ENCODE peak calls at places on chromosomes 11 and 22, in ten cellular contexts. One of them, this sample, is unnamed.

GRCh38 chr22:21961886-21962654 is 9.4 kb upstream of the PPM1F start:
- DNase-seq in left lung: no peak
- DNase-seq in endothelial cell: no peak
- DNase-seq in testis: no peak
- DNase-seq in AG10803: peak
- DNase-seq in AG04450: peak
- DNase-seq in left ventricle myocardium inferior: no peak
- DNase-seq in neural crest cell: no peak
- DNase-seq in lung: no peak
- DNase-seq in cardiac muscle cell: no peak
- DNase-seq in this sample: no peak

GRCh38 chr11:45982656-45983470 is 60.4 kb downstream of the LARGE2 start:
- DNase-seq in endothelial cell: peak
- DNase-seq in neural crest cell: no peak
- DNase-seq in left lung: no peak
- DNase-seq in lung: no peak
- DNase-seq in cardiac muscle cell: peak
- DNase-seq in left ventricle myocardium inferior: peak
- DNase-seq in AG10803: peak
- DNase-seq in testis: peak
- DNase-seq in AG04450: peak
- DNase-seq in this sample: no peak

GRCh38 chr11:60214386-60214785 is 28.6 kb downstream of the MS4A4E start:
- DNase-seq in neural crest cell: no peak
- DNase-seq in testis: no peak
- DNase-seq in AG10803: no peak
- DNase-seq in lung: no peak
- DNase-seq in AG04450: no peak
- DNase-seq in cardiac muscle cell: no peak
- DNase-seq in endothelial cell: no peak
- DNase-seq in left ventricle myocardium inferior: no peak
- DNase-seq in left lung: no peak
- DNase-seq in this sample: no peak

GRCh38 chr11:119295178-119295577 is 21.8 kb downstream of the MCAM start:
- DNase-seq in lung: no peak
- DNase-seq in AG10803: peak
- DNase-seq in endothelial cell: no peak
- DNase-seq in neural crest cell: no peak
- DNase-seq in testis: no peak
- DNase-seq in left lung: no peak
- DNase-seq in left ventricle myocardium inferior: no peak
- DNase-seq in AG04450: no peak
- DNase-seq in cardiac muscle cell: no peak
- DNase-seq in this sample: no peak

GRCh38 chr11:46520971-46521745 is 72.7 kb downstream of the AMBRA1 start:
- DNase-seq in testis: no peak
- DNase-seq in cardiac muscle cell: no peak
- DNase-seq in left ventricle myocardium inferior: no peak
- DNase-seq in endothelial cell: no peak
- DNase-seq in AG10803: peak
- DNase-seq in neural crest cell: no peak
- DNase-seq in AG04450: no peak
- DNase-seq in left lung: no peak
- DNase-seq in lung: no peak
- DNase-seq in this sample: no peak

GRCh38 chr22:27507935-27508504 is 293.5 kb downstream of the MN1 start:
- DNase-seq in testis: no peak
- DNase-seq in left ventricle myocardium inferior: no peak
- DNase-seq in lung: no peak
- DNase-seq in AG10803: no peak
- DNase-seq in AG04450: no peak
- DNase-seq in neural crest cell: no peak
- DNase-seq in cardiac muscle cell: no peak
- DNase-seq in endothelial cell: no peak
- DNase-seq in left lung: no peak
- DNase-seq in this sample: no peak

GRCh38 chr22:21816787-21817496 is 50.5 kb downstream of the MAPK1 start:
- DNase-seq in AG04450: peak
- DNase-seq in AG10803: peak
- DNase-seq in lung: no peak
- DNase-seq in left lung: no peak
- DNase-seq in testis: no peak
- DNase-seq in neural crest cell: no peak
- DNase-seq in endothelial cell: no peak
- DNase-seq in cardiac muscle cell: no peak
- DNase-seq in left ventricle myocardium inferior: no peak
- DNase-seq in this sample: no peak

GRCh38 chr22:29156507-29156906 is 49.2 kb upstream of the EMID1 start:
- DNase-seq in left lung: no peak
- DNase-seq in AG04450: no peak
- DNase-seq in cardiac muscle cell: peak
- DNase-seq in neural crest cell: no peak
- DNase-seq in AG10803: peak
- DNase-seq in endothelial cell: peak
- DNase-seq in testis: no peak
- DNase-seq in lung: no peak
- DNase-seq in left ventricle myocardium inferior: no peak
- DNase-seq in this sample: no peak

GRCh38 chr11:99988105-99988907 is 698.8 kb upstream of the ARHGAP42 start:
- DNase-seq in left lung: no peak
- DNase-seq in AG10803: no peak
- DNase-seq in testis: no peak
- DNase-seq in left ventricle myocardium inferior: no peak
- DNase-seq in endothelial cell: no peak
- DNase-seq in cardiac muscle cell: no peak
- DNase-seq in lung: no peak
- DNase-seq in AG04450: no peak
- DNase-seq in neural crest cell: no peak
- DNase-seq in this sample: no peak

GRCh38 chr11:44456544-44457270 is 108.8 kb upstream of the CD82 start:
- DNase-seq in left lung: no peak
- DNase-seq in cardiac muscle cell: no peak
- DNase-seq in neural crest cell: no peak
- DNase-seq in testis: no peak
- DNase-seq in AG10803: no peak
- DNase-seq in left ventricle myocardium inferior: peak
- DNase-seq in AG04450: no peak
- DNase-seq in endothelial cell: peak
- DNase-seq in lung: no peak
- DNase-seq in this sample: no peak

GRCh38 chr11:85867751-85868150 is 12.6 kb downstream of the CCDC83 start:
- DNase-seq in testis: no peak
- DNase-seq in AG10803: peak
- DNase-seq in lung: no peak
- DNase-seq in left ventricle myocardium inferior: no peak
- DNase-seq in AG04450: no peak
- DNase-seq in endothelial cell: no peak
- DNase-seq in left lung: no peak
- DNase-seq in neural crest cell: no peak
- DNase-seq in cardiac muscle cell: no peak
- DNase-seq in this sample: no peak

GRCh38 chr11:64382586-64382985 is 23.6 kb downstream of the RPS6KA4 start:
- DNase-seq in neural crest cell: no peak
- DNase-seq in testis: no peak
- DNase-seq in AG10803: no peak
- DNase-seq in left lung: no peak
- DNase-seq in lung: no peak
- DNase-seq in AG04450: no peak
- DNase-seq in left ventricle myocardium inferior: no peak
- DNase-seq in cardiac muscle cell: no peak
- DNase-seq in endothelial cell: no peak
- DNase-seq in this sample: no peak

GRCh38 chr22:24437820-24438328 is 10.5 kb downstream of the ADORA2A start:
- DNase-seq in AG10803: peak
- DNase-seq in endothelial cell: no peak
- DNase-seq in testis: no peak
- DNase-seq in left ventricle myocardium inferior: no peak
- DNase-seq in left lung: peak
- DNase-seq in lung: no peak
- DNase-seq in AG04450: no peak
- DNase-seq in neural crest cell: no peak
- DNase-seq in cardiac muscle cell: no peak
- DNase-seq in this sample: no peak
- TF ChIP-seq CTCF in AG10803: peak
- TF ChIP-seq CTCF in endothelial cell: no peak
- TF ChIP-seq CTCF in testis: no peak
- TF ChIP-seq CTCF in left ventricle myocardium inferior: no peak
- TF ChIP-seq CTCF in left lung: no peak
- TF ChIP-seq CTCF in lung: no peak
- TF ChIP-seq CTCF in AG04450: peak
- TF ChIP-seq CTCF in neural crest cell: no peak
- TF ChIP-seq CTCF in cardiac muscle cell: peak
- TF ChIP-seq CTCF in this sample: peak

GRCh38 chr22:46833228-46833627 is 70.8 kb downstream of the TBC1D22A start:
- DNase-seq in left lung: peak
- DNase-seq in AG10803: no peak
- DNase-seq in neural crest cell: no peak
- DNase-seq in left ventricle myocardium inferior: no peak
- DNase-seq in endothelial cell: peak
- DNase-seq in lung: no peak
- DNase-seq in testis: no peak
- DNase-seq in AG04450: no peak
- DNase-seq in cardiac muscle cell: peak
- DNase-seq in this sample: no peak
- TF ChIP-seq CTCF in left lung: peak
- TF ChIP-seq CTCF in AG10803: no peak
- TF ChIP-seq CTCF in neural crest cell: peak
- TF ChIP-seq CTCF in left ventricle myocardium inferior: peak
- TF ChIP-seq CTCF in endothelial cell: no peak
- TF ChIP-seq CTCF in lung: no peak
- TF ChIP-seq CTCF in testis: no peak
- TF ChIP-seq CTCF in AG04450: peak
- TF ChIP-seq CTCF in cardiac muscle cell: peak
- TF ChIP-seq CTCF in this sample: peak

GRCh38 chr11:94762208-94762607 is 5.9 kb upstream of the AMOTL1 start:
- DNase-seq in left ventricle myocardium inferior: no peak
- DNase-seq in neural crest cell: no peak
- DNase-seq in AG04450: no peak
- DNase-seq in endothelial cell: peak
- DNase-seq in AG10803: no peak
- DNase-seq in testis: no peak
- DNase-seq in lung: no peak
- DNase-seq in cardiac muscle cell: no peak
- DNase-seq in left lung: no peak
- DNase-seq in this sample: no peak
- TF ChIP-seq CTCF in left ventricle myocardium inferior: peak
- TF ChIP-seq CTCF in neural crest cell: peak
- TF ChIP-seq CTCF in AG04450: peak
- TF ChIP-seq CTCF in endothelial cell: peak
- TF ChIP-seq CTCF in AG10803: peak
- TF ChIP-seq CTCF in testis: no peak
- TF ChIP-seq CTCF in lung: peak
- TF ChIP-seq CTCF in cardiac muscle cell: peak
- TF ChIP-seq CTCF in left lung: no peak
- TF ChIP-seq CTCF in this sample: peak

DNA sequence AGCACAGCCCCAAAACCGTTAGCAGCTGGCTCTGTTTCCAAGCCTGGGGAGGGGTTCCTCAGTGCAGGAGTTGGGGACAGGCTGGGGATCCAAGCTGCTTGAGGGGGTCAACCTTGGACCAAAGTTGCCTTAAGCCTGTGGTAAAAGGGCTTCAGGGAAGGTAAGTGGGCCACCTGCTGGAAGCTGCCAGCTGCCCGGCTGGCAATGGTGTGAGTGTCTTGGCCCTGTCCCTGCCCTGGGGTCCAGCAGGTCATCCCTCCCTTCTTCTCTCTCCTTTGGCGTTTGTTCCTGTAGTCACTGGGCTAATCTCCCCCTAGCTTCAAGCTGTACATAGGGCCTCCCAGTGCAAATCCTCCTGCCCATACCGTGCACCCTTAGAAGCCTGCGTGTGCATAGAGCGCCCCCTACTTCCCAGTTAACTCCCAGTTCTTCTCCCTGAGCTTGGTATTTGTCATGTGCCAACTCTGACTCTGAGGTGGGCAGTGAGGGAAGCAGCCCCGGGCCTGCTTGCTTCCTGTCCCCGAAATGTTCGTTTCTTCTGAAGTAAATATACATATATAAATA is 4.4 kb downstream of the TMEM258 start:
- DNase-seq in left lung: no peak
- DNase-seq in testis: peak
- DNase-seq in AG10803: peak
- DNase-seq in endothelial cell: peak
- DNase-seq in neural crest cell: peak
- DNase-seq in lung: no peak
- DNase-seq in left ventricle myocardium inferior: no peak
- DNase-seq in cardiac muscle cell: peak
- DNase-seq in AG04450: peak
- DNase-seq in this sample: no peak
- TF ChIP-seq CTCF in left lung: no peak
- TF ChIP-seq CTCF in testis: no peak
- TF ChIP-seq CTCF in AG10803: peak
- TF ChIP-seq CTCF in endothelial cell: peak
- TF ChIP-seq CTCF in neural crest cell: peak
- TF ChIP-seq CTCF in lung: no peak
- TF ChIP-seq CTCF in left ventricle myocardium inferior: peak
- TF ChIP-seq CTCF in cardiac muscle cell: peak
- TF ChIP-seq CTCF in AG04450: peak
- TF ChIP-seq CTCF in this sample: peak

DNA sequence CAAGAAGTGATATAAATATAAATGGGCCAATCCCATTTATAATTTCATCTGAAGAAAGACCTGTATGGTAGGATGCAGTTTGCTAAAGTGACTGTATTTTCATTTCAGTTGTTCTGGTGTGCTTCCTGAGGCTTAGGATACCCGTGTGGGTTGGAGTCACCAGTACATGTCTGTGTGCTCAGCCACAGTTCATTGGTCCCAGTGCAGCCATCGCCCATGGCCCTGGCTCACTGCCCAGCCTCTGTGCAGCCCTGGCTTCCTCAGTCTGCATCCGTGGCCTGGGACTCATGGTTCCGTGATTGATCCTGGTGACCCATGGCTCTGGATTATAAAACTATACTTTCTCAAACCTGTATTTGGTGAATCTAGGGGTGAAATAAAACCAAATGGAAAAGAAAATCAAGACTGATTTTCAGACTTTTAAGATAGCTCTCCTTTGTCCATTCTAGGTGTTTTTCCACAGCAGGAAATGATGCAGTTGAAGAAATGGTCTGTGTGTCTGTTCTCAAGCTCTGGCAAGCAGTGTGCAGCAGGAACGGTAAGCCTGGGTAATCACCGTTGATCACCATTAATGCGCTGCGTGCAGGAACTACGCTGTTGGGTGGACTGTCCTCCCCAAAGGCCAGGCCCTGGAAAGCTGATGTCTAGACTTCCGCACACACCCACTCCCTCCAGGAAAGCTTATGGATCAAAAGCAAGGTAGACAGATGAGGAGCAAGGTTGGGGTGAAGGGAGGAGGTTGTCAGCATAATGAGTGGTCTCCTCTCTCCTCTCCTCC is 27.2 kb downstream of the TTC12 start:
- DNase-seq in AG10803: no peak
- DNase-seq in lung: no peak
- DNase-seq in AG04450: no peak
- DNase-seq in left lung: no peak
- DNase-seq in endothelial cell: no peak
- DNase-seq in neural crest cell: no peak
- DNase-seq in testis: no peak
- DNase-seq in left ventricle myocardium inferior: no peak
- DNase-seq in cardiac muscle cell: no peak
- DNase-seq in this sample: peak
- TF ChIP-seq CTCF in AG10803: no peak
- TF ChIP-seq CTCF in lung: no peak
- TF ChIP-seq CTCF in AG04450: no peak
- TF ChIP-seq CTCF in left lung: no peak
- TF ChIP-seq CTCF in endothelial cell: no peak
- TF ChIP-seq CTCF in neural crest cell: no peak
- TF ChIP-seq CTCF in testis: no peak
- TF ChIP-seq CTCF in left ventricle myocardium inferior: no peak
- TF ChIP-seq CTCF in cardiac muscle cell: no peak
- TF ChIP-seq CTCF in this sample: no peak